ENCODE peak calls at places on chromosomes 4 and X, in nine cellular contexts. J, W, X, U, O, G, C, L and H are unnamed samples. For H3K27me3, the result is how much of the 10 kb centered on the place peaks cover.

GRCh38 chrX:154779261-154779660 is 16.6 kb downstream of the DKC1 start:
- DNase-seq in J (no peak), W (peak), X (no peak), U (no peak), O (no peak), G (no peak), C (no peak), L (no peak), H (no peak)

GRCh38 chrX:71514367-71515038 is 18.4 kb upstream of the OGT start:
- DNase-seq in J (no peak), W (no peak), X (no peak), U (no peak), O (no peak), G (no peak), C (no peak), L (no peak), H (no peak)

GRCh38 chrX:136639506-136640176 is 8.3 kb upstream of the CD40LG start:
- DNase-seq in J (peak), W (no peak), X (no peak), U (no peak), O (no peak), G (no peak), C (no peak), L (no peak), H (no peak)

GRCh38 chrX:10157545-10157944 is 770 bp downstream of the CLCN4 start:
- DNase-seq in J (no peak), W (peak), X (no peak), U (no peak), O (no peak), G (no peak), C (no peak), L (no peak), H (no peak)

GRCh38 chr4:151674804-151675290 is 86.0 kb downstream of the GATB start:
- DNase-seq in J (peak), W (peak), X (no peak), U (no peak), O (peak), G (peak), C (no peak), L (peak), H (no peak)

GRCh38 chr4:168536448-168536847 is 39.6 kb downstream of the PALLD start:
- DNase-seq in J (no peak), W (no peak), X (no peak), U (no peak), O (no peak), G (no peak), C (no peak), L (no peak), H (no peak)

GRCh38 chr4:55178226-55179005 is 53.0 kb upstream of the KDR start:
- DNase-seq in J (no peak), W (no peak), X (no peak), U (peak), O (no peak), G (no peak), C (no peak), L (no peak), H (no peak)

GRCh38 chr4:113783289-113783688 is 21.8 kb upstream of the CAMK2D start:
- DNase-seq in J (no peak), W (no peak), X (no peak), U (no peak), O (no peak), G (no peak), C (no peak), L (no peak), H (no peak)

GRCh38 chrX:151902813-151903591 is 9.7 kb upstream of the MAGEA4 start:
- DNase-seq in J (peak), W (peak), X (no peak), U (peak), O (peak), G (peak), C (peak), L (peak), H (peak)

GRCh38 chr4:114911141-114911540 is 202.3 kb downstream of the NDST4 start:
- DNase-seq in J (no peak), W (no peak), X (no peak), U (no peak), O (no peak), G (no peak), C (no peak), L (no peak), H (no peak)

GRCh38 chr4:7564242-7564641 is 129.5 kb upstream of the PSAPL1 start:
- DNase-seq in J (no peak), W (no peak), X (no peak), U (peak), O (peak), G (no peak), C (no peak), L (no peak), H (no peak)

GRCh38 chr4:102606846-102607440 is 105.8 kb downstream of the NFKB1 start:
- DNase-seq in J (no peak), W (no peak), X (no peak), U (no peak), O (no peak), G (no peak), C (no peak), L (no peak), H (no peak)

GRCh38 chr4:85086721-85087120 is 120.2 kb upstream of the WDFY3 start:
- DNase-seq in J (no peak), W (peak), X (no peak), U (no peak), O (peak), G (no peak), C (no peak), L (no peak), H (no peak)

GRCh38 chr4:107977966-107978705 is 11.6 kb upstream of the HADH start:
- DNase-seq in J (no peak), W (no peak), X (no peak), U (no peak), O (no peak), G (no peak), C (no peak), L (no peak), H (no peak)

GRCh38 chr4:86558258-86558657 is 35.9 kb upstream of the PTPN13 start:
- DNase-seq in J (no peak), W (no peak), X (no peak), U (no peak), O (no peak), G (peak), C (no peak), L (no peak), H (no peak)
- H3K27ac ChIP-seq in J (peak), W (no peak), X (no peak), U (no peak), O (no peak), G (no peak), C (no peak), L (no peak), H (no peak)

DNA sequence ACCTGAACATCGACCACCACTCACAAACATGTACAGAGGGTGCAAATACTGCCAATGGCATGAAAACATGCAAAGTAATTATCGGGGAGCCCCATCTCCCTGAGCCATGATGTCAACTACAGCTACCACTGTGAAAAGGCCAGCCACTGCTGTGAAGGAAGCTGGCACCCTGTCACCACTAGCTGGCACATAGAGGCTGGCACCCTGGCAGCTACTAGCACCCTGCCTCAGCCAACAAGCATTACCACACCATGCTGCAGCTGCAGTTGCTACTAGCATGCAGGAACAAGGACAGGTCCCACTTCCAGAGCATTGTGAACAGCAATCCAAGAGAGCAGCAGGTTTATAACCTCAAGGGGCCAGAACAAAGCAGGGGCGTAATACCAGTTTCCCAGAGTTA is 81.4 kb downstream of the PRR32 start:
- DNase-seq in J (no peak), W (no peak), X (no peak), U (no peak), O (no peak), G (no peak), C (no peak), L (no peak), H (peak)
- H3K27me3 ChIP-seq in J (under half), W (under half), X (under half), U (under half), O (under half), G (under half), C (under half), L (under half), H (under half)

GRCh38 chr4:89836031-89836777 is 757 bp downstream of the SNCA start:
- DNase-seq in J (peak), W (peak), X (peak), U (no peak), O (peak), G (no peak), C (no peak), L (no peak), H (no peak)
- H3K4me3 ChIP-seq in J (peak), W (peak), X (peak), U (peak), O (peak), G (no peak), C (peak), L (peak), H (peak)

GRCh38 chr4:15765910-15766703 is 12.0 kb upstream of the CD38 start:
- DNase-seq in J (no peak), W (no peak), X (no peak), U (no peak), O (no peak), G (peak), C (no peak), L (no peak), H (no peak)
- H3K27ac ChIP-seq in J (no peak), W (no peak), X (no peak), U (no peak), O (no peak), G (peak), C (no peak), L (no peak), H (no peak)